ENCODE peak calls at places on chromosome 1, in five cellular contexts. T is endothelial cell of umbilical vein, A is K562, Y is A549, F is HepG2. B is an unnamed sample. For H3K4me1, the result is how much of the 10 kb centered on the place peaks cover.

GRCh38 chr1:193311226-193311948 is 125.0 kb upstream of the B3GALT2 start:
- DNase-seq in T (no peak), A (no peak), Y (no peak), F (no peak), B (no peak)

GRCh38 chr1:230550428-230550827 is 91.9 kb upstream of the COG2 start:
- DNase-seq in T (no peak), A (no peak), Y (no peak), F (no peak), B (no peak)

GRCh38 chr1:228265167-228265566 is 57.3 kb downstream of the OBSCN start:
- DNase-seq in T (peak), A (peak), Y (no peak), F (no peak), B (no peak)

GRCh38 chr1:116763787-116764465 is 9.7 kb downstream of the CD2 start:
- DNase-seq in T (peak), A (peak), Y (peak), F (peak), B (no peak)

GRCh38 chr1:6991271-6991670 is 206.0 kb downstream of the CAMTA1 start:
- DNase-seq in T (peak), A (no peak), Y (peak), F (no peak), B (no peak)

GRCh38 chr1:42922687-42923366 is 35.8 kb downstream of the SLC2A1 start:
- DNase-seq in T (peak), A (peak), Y (peak), F (peak), B (peak)

GRCh38 chr1:221230605-221231004 is 351.4 kb downstream of the HLX start:
- DNase-seq in T (peak), A (no peak), Y (no peak), F (no peak), B (no peak)

GRCh38 chr1:218750216-218750970 is 405.3 kb downstream of the TGFB2 start:
- DNase-seq in T (no peak), A (no peak), Y (no peak), F (no peak), B (no peak)

GRCh38 chr1:10071640-10072039 is 38.9 kb downstream of the UBE4B start:
- DNase-seq in T (no peak), A (no peak), Y (no peak), F (no peak), B (no peak)

GRCh38 chr1:28329395-28330153 is 734 bp downstream of the MED18 start:
- DNase-seq in T (peak), A (peak), Y (no peak), F (peak), B (no peak)

GRCh38 chr1:30888391-30888790 is 20.2 kb downstream of the SDC3 start:
- DNase-seq in T (no peak), A (peak), Y (no peak), F (no peak), B (no peak)

GRCh38 chr1:163170975-163171676 is 31.6 kb downstream of the RGS5 start:
- DNase-seq in T (peak), A (peak), Y (peak), F (no peak), B (no peak)

GRCh38 chr1:12438349-12438924 is 179.6 kb downstream of the DHRS3 start:
- DNase-seq in T (no peak), A (no peak), Y (no peak), F (no peak), B (peak)

GRCh38 chr1:12437629-12438028 is 180.4 kb downstream of the DHRS3 start:
- DNase-seq in T (peak), A (no peak), Y (no peak), F (peak), B (no peak)

GRCh38 chr1:12435639-12436344 is 182.2 kb downstream of the DHRS3 start:
- DNase-seq in T (peak), A (no peak), Y (no peak), F (no peak), B (peak)

GRCh38 chr1:12436345-12436658 is 181.7 kb downstream of the DHRS3 start:
- DNase-seq in T (no peak), A (no peak), Y (no peak), F (peak), B (no peak)

DNA sequence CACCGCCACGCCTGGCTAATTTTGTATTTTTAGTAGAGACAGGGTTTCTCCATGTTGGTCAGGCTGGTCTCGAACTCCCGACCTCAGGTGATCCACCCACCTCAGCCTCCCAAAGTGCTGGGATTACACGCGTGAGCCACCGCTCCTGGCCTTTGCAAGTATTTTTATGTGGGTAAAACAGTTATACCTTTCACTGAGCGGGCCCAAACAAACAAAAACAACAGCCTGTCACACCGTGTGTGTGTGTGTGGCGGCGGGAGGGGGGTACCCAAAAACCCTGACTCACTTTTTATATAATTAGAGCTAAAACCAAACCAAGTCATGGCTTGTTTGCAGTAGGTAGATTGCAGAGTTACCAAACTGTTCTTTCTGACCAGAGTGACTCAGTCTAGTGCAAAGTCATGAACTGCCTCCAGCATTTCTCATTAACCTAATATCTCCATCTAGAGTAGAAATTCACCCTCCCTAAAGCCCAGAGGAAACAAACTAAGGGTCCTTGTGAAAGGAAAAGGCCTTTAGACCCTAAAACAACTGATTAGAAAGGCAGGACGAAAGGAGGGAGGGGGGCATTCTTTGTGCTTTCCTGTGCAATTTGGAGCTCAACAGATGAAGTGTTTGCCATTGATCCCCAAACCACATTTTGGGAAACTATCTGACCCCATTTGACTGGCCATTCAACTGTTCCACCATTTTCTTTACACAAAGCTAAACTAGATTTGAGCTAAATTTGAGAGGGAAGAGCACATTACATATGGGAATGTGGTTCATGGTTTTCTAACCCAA is 181.0 kb downstream of the DHRS3 start:
- DNase-seq in T (peak), A (peak), Y (no peak), F (peak), B (no peak)
- H3K4me1 ChIP-seq in T (half or more), A (half or more), Y (half or more), F (half or more), B (under half)

GRCh38 chr1:169590932-169591331 is 4.7 kb upstream of the F5 start:
- DNase-seq in T (no peak), A (no peak), Y (no peak), F (no peak), B (no peak)
- TF ChIP-seq MYC in T (no peak), A (no peak), Y (no peak), F (no peak), B (no peak)

GRCh38 chr1:13735168-13735930 is 35.4 kb downstream of the PRDM2 start:
- DNase-seq in T (no peak), A (no peak), Y (no peak), F (no peak), B (no peak)

GRCh38 chr1:13733705-13734104 is 33.7 kb downstream of the PRDM2 start:
- DNase-seq in T (no peak), A (no peak), Y (no peak), F (no peak), B (no peak)

GRCh38 chr1:13731897-13732296 is 31.9 kb downstream of the PRDM2 start:
- DNase-seq in T (no peak), A (no peak), Y (no peak), F (no peak), B (no peak)

GRCh38 chr1:13730751-13731482 is 30.9 kb downstream of the PRDM2 start:
- DNase-seq in T (peak), A (peak), Y (no peak), F (no peak), B (peak)

DNA sequence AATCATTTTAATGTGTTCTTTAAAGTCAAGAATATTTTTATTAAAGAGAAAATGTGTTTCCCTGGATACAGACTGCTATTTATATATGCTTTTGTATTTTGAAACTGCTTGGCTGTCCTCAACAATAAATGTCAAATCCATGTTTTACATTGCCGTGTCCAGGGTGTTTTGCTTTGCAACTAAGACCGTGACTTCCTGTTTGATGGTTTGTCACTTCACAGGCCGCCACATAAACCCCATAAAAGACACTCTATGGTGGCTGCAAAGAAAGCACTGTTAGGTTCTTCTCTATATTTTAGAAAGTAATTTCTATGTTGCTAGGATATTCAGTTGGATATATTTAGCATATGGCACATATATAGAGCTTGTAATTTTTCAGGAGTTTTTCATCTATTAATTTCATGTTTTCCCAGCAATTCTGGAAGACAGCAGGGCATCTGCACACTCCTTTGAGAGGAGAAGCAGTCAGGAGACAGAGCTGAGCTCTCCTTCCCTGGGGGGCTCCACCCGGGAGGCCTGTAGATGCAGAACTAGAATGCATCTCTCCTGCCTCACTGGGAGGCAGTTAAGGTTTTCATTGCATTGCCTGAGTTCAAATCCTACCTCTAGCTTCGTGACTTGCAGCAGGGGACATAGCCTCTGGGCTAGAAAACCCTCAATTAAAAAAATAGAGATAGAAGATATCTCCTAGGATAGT is 33.1 kb downstream of the PRDM2 start:
- DNase-seq in T (no peak), A (no peak), Y (no peak), F (no peak), B (no peak)
- H3K4me1 ChIP-seq in T (under half), A (under half), Y (under half), F (under half), B (under half)

GRCh38 chr1:15949453-15950245 is 26.3 kb downstream of the ZBTB17 start:
- DNase-seq in T (peak), A (peak), Y (peak), F (peak), B (peak)
- TF ChIP-seq MYC in T (peak), A (peak), Y (no peak), F (no peak), B (no peak)

DNA sequence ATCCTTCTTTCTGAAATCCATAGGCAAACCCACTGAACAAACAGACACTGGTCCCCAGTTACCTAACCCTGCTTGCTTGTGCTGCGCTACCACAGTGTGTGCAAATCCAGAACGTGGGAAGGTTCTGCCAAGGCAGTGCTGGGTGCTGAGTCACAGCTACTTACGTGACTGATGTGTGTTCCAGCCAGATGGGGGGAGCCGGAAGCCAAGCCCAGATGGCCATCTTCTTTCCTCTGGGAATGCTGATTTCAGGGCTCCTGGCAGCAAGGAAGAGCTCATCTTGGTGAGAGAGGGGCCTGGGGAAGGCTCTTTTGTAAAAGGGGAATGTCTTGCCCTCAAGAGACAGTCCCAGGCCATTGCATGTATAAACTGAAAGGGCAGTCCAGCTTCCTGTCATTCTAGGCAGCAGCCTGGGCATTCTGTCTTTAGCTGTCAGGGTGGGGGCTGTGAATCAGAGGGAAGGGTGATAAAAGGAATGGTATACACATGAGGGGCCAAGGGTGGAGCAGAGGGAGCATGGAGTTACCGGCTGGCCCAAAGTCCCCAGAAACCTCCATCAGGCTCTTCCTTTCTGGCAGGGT is 54.1 kb downstream of the CD46 start:
- DNase-seq in T (peak), A (peak), Y (peak), F (no peak), B (no peak)
- H3K4me1 ChIP-seq in T (under half), A (under half), Y (under half), F (under half), B (under half)

B was measured in GM12878.